ENCODE peak calls at places on chromosomes 5 and 9, in four cellular contexts. K is CD4-positive, alpha-beta T cell; E is cardiac muscle cell; Y is AG04450. B is an unnamed sample.

GRCh38 chr5:119743927-119744326 is 114.6 kb downstream of the FAM170A start:
- DNase-seq in Y (no peak), K (no peak), E (peak), B (no peak)

GRCh38 chr5:143170104-143170503 is 233.4 kb downstream of the NR3C1 start:
- DNase-seq in K (no peak), Y (no peak), E (no peak), B (no peak)

GRCh38 chr5:38846379-38846967 is 661 bp downstream of the OSMR start:
- DNase-seq in E (no peak), K (no peak), Y (no peak), B (no peak)

GRCh38 chr9:136945333-136946227 is 537 bp downstream of the C8G start:
- DNase-seq in K (no peak), Y (no peak), E (no peak), B (no peak)

GRCh38 chr5:107431998-107432397 is 238.7 kb downstream of the EFNA5 start:
- DNase-seq in Y (no peak), E (no peak), K (no peak), B (no peak)

GRCh38 chr9:88791105-88791805 is 200.0 kb upstream of the S1PR3 start:
- DNase-seq in K (no peak), E (no peak), Y (peak), B (no peak)

GRCh38 chr9:2116073-2116472 is 100.9 kb downstream of the SMARCA2 start:
- DNase-seq in Y (no peak), K (no peak), E (no peak), B (no peak)

GRCh38 chr5:83433891-83434290 is 37.7 kb upstream of the VCAN start:
- DNase-seq in Y (no peak), E (no peak), K (no peak), B (no peak)

GRCh38 chr5:134958755-134959154 is 9.0 kb upstream of the CATSPER3 start:
- DNase-seq in E (no peak), K (no peak), Y (no peak), B (no peak)

GRCh38 chr9:83706703-83707517 is 848 bp downstream of the UBQLN1 start:
- DNase-seq in K (peak), E (peak), Y (no peak), B (peak)

GRCh38 chr9:98559568-98559967 is 149.2 kb downstream of the GABBR2 start:
- DNase-seq in K (no peak), Y (no peak), E (no peak), B (no peak)

GRCh38 chr5:120055858-120056257 is 408.2 kb upstream of the PRR16 start:
- DNase-seq in Y (peak), E (peak), K (no peak), B (no peak)

GRCh38 chr5:110865400-110866094 is 126.7 kb downstream of the SLC25A46 start:
- DNase-seq in Y (no peak), K (no peak), E (peak), B (no peak)

GRCh38 chr5:139925650-139926640 is 117.2 kb downstream of the NRG2 start:
- DNase-seq in E (no peak), K (no peak), Y (no peak), B (peak)

GRCh38 chr9:35658894-35659220 is 765 bp downstream of the CCDC107 start:
- DNase-seq in Y (no peak), K (no peak), E (no peak), B (no peak)

GRCh38 chr5:140205952-140206351 is 31.0 kb downstream of the CYSTM1 start:
- DNase-seq in E (no peak), K (no peak), Y (no peak), B (no peak)

GRCh38 chr5:9358961-9359686 is 186.8 kb downstream of the SEMA5A start:
- DNase-seq in E (no peak), Y (peak), K (no peak), B (no peak)

GRCh38 chr5:172559004-172559932 is 81.8 kb upstream of the NEURL1B start:
- DNase-seq in Y (peak), K (no peak), E (no peak), B (no peak)

GRCh38 chr9:107368696-107369095 is 85.6 kb downstream of the RAD23B start:
- DNase-seq in Y (no peak), K (no peak), E (no peak), B (no peak)

GRCh38 chr9:127803507-127804352 is 1.0 kb downstream of the FPGS start:
- DNase-seq in E (no peak), K (no peak), Y (no peak), B (no peak)

GRCh38 chr9:131429121-131430012 is 35.5 kb downstream of the PRRC2B start:
- DNase-seq in K (no peak), E (no peak), Y (no peak), B (no peak)

GRCh38 chr9:117958726-117959125 is 254.5 kb downstream of the TLR4 start:
- DNase-seq in E (no peak), K (no peak), Y (no peak), B (no peak)

GRCh38 chr5:150313501-150313900 is 10.8 kb upstream of the ARSI start:
- DNase-seq in E (no peak), Y (no peak), K (no peak), B (no peak)

GRCh38 chr5:133883916-133884315 is 84.5 kb downstream of the C5orf15 start:
- DNase-seq in Y (no peak), K (no peak), E (no peak), B (no peak)

GRCh38 chr5:128477946-128478345 is 60.1 kb downstream of the FBN2 start:
- DNase-seq in K (no peak), E (peak), Y (no peak), B (no peak)

GRCh38 chr5:123036391-123037103 is at the start of gene PPIC:
- DNase-seq in E (peak), Y (no peak), K (no peak), B (peak)

GRCh38 chr5:154370119-154370518 is 75.7 kb upstream of the SAP30L start:
- DNase-seq in E (no peak), Y (no peak), K (no peak), B (no peak)
- TF ChIP-seq CTCF in E (no peak), Y (no peak), K (no peak), B (no peak)

DNA sequence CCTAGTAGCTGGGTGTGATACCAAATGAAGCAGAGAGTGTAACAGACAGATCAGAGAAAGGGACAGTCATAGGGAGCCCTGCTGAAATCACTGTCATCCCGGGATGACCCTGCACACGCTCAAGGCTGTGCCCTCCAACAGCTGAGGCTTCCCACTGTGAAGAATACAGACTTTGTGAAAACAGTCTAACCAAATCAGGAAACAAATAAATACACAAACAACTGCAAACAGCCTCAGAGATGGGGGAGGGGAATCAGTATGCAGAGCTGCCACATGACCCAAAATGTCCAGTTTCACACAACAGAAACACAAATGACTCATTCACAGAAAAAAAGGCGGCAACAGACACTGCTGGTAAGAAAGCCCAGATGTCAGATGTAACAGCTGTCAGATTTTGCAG is 101.9 kb downstream of the ADAMTS2 start:
- DNase-seq in E (no peak), K (no peak), Y (peak), B (no peak)
- TF ChIP-seq CTCF in E (no peak), K (no peak), Y (no peak), B (no peak)

GRCh38 chr9:134329576-134329855 is 3.3 kb downstream of the RXRA start:
- DNase-seq in E (no peak), Y (no peak), K (no peak), B (no peak)
- TF ChIP-seq CTCF in E (no peak), Y (no peak), K (no peak), B (no peak)

GRCh38 chr5:457195-457961 is 14.4 kb downstream of the EXOC3 start:
- DNase-seq in E (no peak), Y (no peak), K (no peak), B (no peak)

GRCh38 chr5:460413-460700 is 17.4 kb downstream of the EXOC3 start:
- DNase-seq in Y (no peak), E (no peak), K (no peak), B (no peak)

GRCh38 chr5:459562-460412 is 16.8 kb downstream of the EXOC3 start:
- DNase-seq in Y (no peak), K (no peak), E (no peak), B (no peak)

GRCh38 chr5:456351-457194 is 13.6 kb downstream of the EXOC3 start:
- DNase-seq in Y (no peak), K (no peak), E (no peak), B (no peak)

GRCh38 chr5:458547-459353 is 15.8 kb downstream of the EXOC3 start:
- DNase-seq in E (no peak), K (no peak), Y (no peak), B (no peak)
- TF ChIP-seq CTCF in E (no peak), K (no peak), Y (no peak), B (no peak)

GRCh38 chr5:60586307-60586901 is 113.6 kb downstream of the DEPDC1B start:
- DNase-seq in K (no peak), Y (no peak), E (no peak), B (no peak)
- TF ChIP-seq CTCF in K (no peak), Y (peak), E (peak), B (peak)

DNA sequence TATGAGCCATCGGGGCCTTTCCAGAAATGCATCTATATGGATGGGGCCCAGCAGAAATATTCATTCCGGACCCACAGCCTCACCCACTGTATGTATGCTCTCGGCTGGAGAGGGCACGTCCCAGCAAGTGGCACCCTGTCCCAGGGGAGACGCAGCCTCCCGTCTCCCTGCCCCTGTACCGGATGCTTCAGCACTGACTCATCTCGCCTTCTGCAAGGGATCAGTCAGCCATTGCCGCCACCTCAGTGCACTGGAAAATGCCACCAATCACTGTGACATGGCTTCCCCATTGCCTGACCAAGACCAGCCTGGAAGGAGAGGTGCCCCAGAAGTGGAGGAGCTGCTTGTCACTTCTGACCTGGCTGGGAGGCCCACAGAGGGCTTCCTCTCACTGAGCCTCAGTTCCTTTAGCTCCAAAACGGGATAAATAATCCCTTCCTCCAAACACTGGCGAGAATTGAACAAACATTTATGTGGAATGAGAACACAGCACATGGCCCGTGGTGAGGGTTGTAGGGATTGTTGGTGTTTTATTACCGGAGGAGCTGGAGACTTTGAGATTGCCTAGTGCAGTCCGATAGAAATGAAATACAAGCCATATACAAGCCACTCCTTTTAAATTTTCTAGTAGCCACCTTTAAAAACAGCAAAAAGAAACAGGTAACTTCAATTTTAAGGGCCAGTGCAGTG is 43.9 kb upstream of the ORM1 start:
- DNase-seq in Y (no peak), E (no peak), K (no peak), B (no peak)
- TF ChIP-seq CTCF in Y (no peak), E (no peak), K (no peak), B (no peak)

GRCh38 chr9:99855467-99856176 is 33.9 kb downstream of the NR4A3 start:
- DNase-seq in K (no peak), Y (no peak), E (no peak), B (no peak)
- TF ChIP-seq CTCF in K (no peak), Y (no peak), E (no peak), B (no peak)

DNA sequence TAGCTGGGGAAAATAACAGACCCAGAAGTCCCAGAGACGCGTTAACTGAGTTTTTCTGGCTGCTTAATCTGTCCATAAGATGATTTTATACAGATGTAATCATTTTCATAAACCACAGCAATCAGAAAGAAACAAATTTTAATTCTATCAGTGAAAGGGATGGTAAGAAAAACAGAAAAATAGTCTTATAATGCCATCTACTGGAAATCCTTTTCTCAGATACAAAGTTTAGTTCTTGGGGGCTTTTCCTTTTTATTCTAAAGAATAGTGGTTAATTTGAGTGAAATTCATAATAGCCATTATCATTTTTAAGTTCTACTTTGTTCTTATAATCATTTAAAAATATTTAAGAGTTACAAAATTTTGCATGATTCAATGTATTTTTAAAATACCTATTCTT is 44.4 kb downstream of the DROSHA start:
- DNase-seq in E (no peak), K (no peak), Y (no peak), B (no peak)
- TF ChIP-seq CTCF in E (no peak), K (no peak), Y (peak), B (peak)

GRCh38 chr5:126100767-126101166 is 322.4 kb upstream of the GRAMD2B start:
- DNase-seq in K (no peak), E (peak), Y (no peak), B (no peak)
- TF ChIP-seq CTCF in K (no peak), E (peak), Y (peak), B (peak)

B was measured in osteocyte.